ENCODE peak calls at places on chromosomes 16 and 17, in four cellular contexts. F is GM12878, L is A549, N is pancreas. X is an unnamed sample.

GRCh38 chr17:47275245-47275984 is 21.8 kb downstream of the ITGB3 start:
- ATAC-seq in N (peak; percentile 64), L (no peak), F (no peak), X (no peak)

GRCh38 chr17:66952681-66953638 is 11.5 kb upstream of the CACNG4 start:
- ATAC-seq in L (peak; percentile 58), F (no peak), N (no peak), X (no peak)

GRCh38 chr16:74607310-74607966 is 524 bp upstream of the GLG1 start:
- ATAC-seq in N (peak; percentile 33), L (peak; percentile 5), F (peak; percentile 25), X (peak; percentile 56)

GRCh38 chr17:16973760-16974540 is 2.0 kb upstream of the TNFRSF13B start:
- ATAC-seq in N (no peak), F (peak; percentile 15), L (no peak), X (peak; percentile 45)

GRCh38 chr16:66740010-66740409 is 11.4 kb downstream of the DYNC1LI2 start:
- ATAC-seq in N (no peak), F (peak; percentile 89), L (peak; percentile 78), X (no peak)

GRCh38 chr16:68379472-68380347 is 68.6 kb downstream of the SMPD3 start:
- ATAC-seq in N (no peak), L (no peak), F (no peak), X (peak; percentile 43)

GRCh38 chr16:88671806-88672205 is 8.9 kb upstream of the MVD start:
- ATAC-seq in L (no peak), F (no peak), N (no peak), X (no peak)

GRCh38 chr17:8314797-8315739 is 5.0 kb downstream of the ARHGEF15 start:
- ATAC-seq in F (no peak), N (peak; percentile 54), L (peak; percentile 10), X (no peak)

GRCh38 chr17:81428121-81428515 is 32.9 kb downstream of the BAHCC1 start:
- ATAC-seq in L (peak; percentile 15), F (peak; percentile 47), N (peak; percentile 6), X (no peak)

GRCh38 chr17:73592531-73592961 is 51.7 kb downstream of the SDK2 start:
- ATAC-seq in N (no peak), F (no peak), L (no peak), X (no peak)

GRCh38 chr17:43545383-43545632 is 832 bp downstream of the ETV4 start:
- ATAC-seq in F (peak; percentile 60), L (peak; percentile 66), N (peak; percentile 54), X (peak; percentile 27)

GRCh38 chr17:9456265-9456664 is 119.4 kb downstream of the STX8 start:
- ATAC-seq in L (no peak), N (peak; percentile 34), F (peak; percentile 84), X (no peak)

GRCh38 chr17:64400644-64401043 is 10.0 kb upstream of the PECAM1 start:
- ATAC-seq in F (no peak), L (no peak), N (peak; percentile 43), X (no peak)

GRCh38 chr16:3695610-3696369 is 21.5 kb downstream of the TRAP1 start:
- ATAC-seq in F (peak; percentile 62), L (peak; percentile 18), N (peak; percentile 90), X (no peak)

GRCh38 chr17:80058311-80058955 is 22.0 kb downstream of the CCDC40 start:
- ATAC-seq in N (no peak), L (no peak), F (no peak), X (no peak)

GRCh38 chr17:4623249-4623648 is 18.2 kb downstream of the ALOX15 start:
- ATAC-seq in F (no peak), N (peak; percentile 36), L (no peak), X (no peak)

GRCh38 chr16:89507219-89507833 is 877 bp upstream of the SPG7 start:
- ATAC-seq in N (peak; percentile 31), L (peak; percentile 39), F (no peak), X (no peak)

GRCh38 chr17:34357398-34357797 is 1.1 kb downstream of the CCL13 start:
- ATAC-seq in F (no peak), N (no peak), L (no peak), X (no peak)

GRCh38 chr17:36545093-36545464 is 360 bp downstream of the GGNBP2 start:
- ATAC-seq in L (peak; percentile 72), F (peak; percentile 60), N (peak; percentile 54), X (no peak)

GRCh38 chr16:75222271-75222783 is 3.5 kb downstream of the CTRB1 start:
- ATAC-seq in N (peak; percentile 1), L (no peak), F (no peak), X (no peak)

GRCh38 chr17:59330314-59330942 is 1.0 kb upstream of the YPEL2 start:
- ATAC-seq in N (peak; percentile 73), L (peak; percentile 68), F (no peak), X (no peak)

GRCh38 chr17:82687375-82687861 is 11.1 kb downstream of the RAB40B start:
- ATAC-seq in F (peak; percentile 41), N (peak; percentile 70), L (peak; percentile 75), X (no peak)

GRCh38 chr16:46973457-46974324 is at the start of gene DNAJA2:
- ATAC-seq in L (peak; percentile 96), F (peak; percentile 90), N (peak; percentile 96), X (peak; percentile 98)

GRCh38 chr16:83356266-83356665 is 451.5 kb upstream of the HSBP1 start:
- ATAC-seq in N (peak; percentile 62), L (peak; percentile 91), F (peak; percentile 90), X (peak; percentile 67)

GRCh38 chr17:37430051-37430591 is 23.4 kb downstream of the TADA2A start:
- ATAC-seq in N (no peak), L (peak; percentile 39), F (peak; percentile 94), X (no peak)

GRCh38 chr17:47620503-47621245 is 29.0 kb upstream of the KPNB1 start:
- ATAC-seq in F (no peak), N (peak; percentile 57), L (no peak), X (no peak)

GRCh38 chr17:72390675-72391501 is 270.1 kb downstream of the SOX9 start:
- ATAC-seq in N (no peak), L (peak; percentile 22), F (peak; percentile 1), X (no peak)

GRCh38 chr16:85181091-85181738 is 68.9 kb upstream of the CIBAR2 start:
- ATAC-seq in L (no peak), F (no peak), N (peak; percentile 60), X (no peak)

GRCh38 chr16:89104930-89105571 is 11.4 kb downstream of the ACSF3 start:
- ATAC-seq in L (no peak), N (no peak), F (peak; percentile 90), X (peak; percentile 93)

GRCh38 chr17:7572588-7573323 is 6.7 kb upstream of the CD68 start:
- ATAC-seq in N (peak; percentile 88), F (peak; percentile 0), L (peak; percentile 1), X (peak; percentile 97)

GRCh38 chr17:76366247-76366646 is 12.5 kb upstream of the PRPSAP1 start:
- ATAC-seq in N (no peak), L (no peak), F (no peak), X (no peak)

GRCh38 chr16:28014851-28015250 is 48.7 kb downstream of the GSG1L start:
- ATAC-seq in N (no peak), L (no peak), F (no peak), X (no peak)

GRCh38 chr16:80253741-80254140 is 287.1 kb upstream of the DYNLRB2 start:
- ATAC-seq in N (no peak), L (no peak), F (no peak), X (no peak)

GRCh38 chr16:81494434-81494806 is 49.8 kb downstream of the CMIP start:
- ATAC-seq in N (no peak), F (no peak), L (peak; percentile 6), X (no peak)

GRCh38 chr17:15341966-15342365 is 569 bp upstream of the TEKT3 start:
- ATAC-seq in N (no peak), F (no peak), L (no peak), X (no peak)